ENCODE peak calls at places on chromosomes 11 and 22, in nine cellular contexts. A is cardiac muscle cell; B is posterior cingulate gyrus; K is GM06990; F is activated CD4-positive, alpha-beta T cell treated with anti-CD3 and anti-CD28 coated beads, Interleukin-2, amount 50 U/mL, for 48 hours; P is activated T-cell treated with anti-CD3 and anti-CD28 coated beads, Interleukin-2, amount 50 U/mL, for 72 hours; V is endodermal cell; D is Right ventricle myocardium superior; X is EL. R is an unnamed sample.

GRCh38 chr11:997907-998306 is 38.6 kb downstream of the MUC6 start:
- DNase-seq in X (no peak), D (no peak), V (no peak), B (no peak), A (no peak), F (no peak), P (no peak), K (no peak), R (no peak)

GRCh38 chr11:9736365-9736764 is 72.5 kb downstream of the SWAP70 start:
- DNase-seq in K (no peak), B (no peak), D (no peak), A (no peak), F (no peak), P (no peak), X (no peak), V (no peak), R (no peak)

GRCh38 chr11:119584193-119585037 is 144.6 kb downstream of the NECTIN1 start:
- DNase-seq in F (peak; percentile 5), K (no peak), B (peak; percentile 93), D (peak; percentile 61), V (peak; percentile 89), P (peak; percentile 7), A (peak; percentile 62), X (peak; percentile 89), R (peak; percentile 56)

GRCh38 chr11:78576549-78577097 is 2.0 kb upstream of the NARS2 start:
- DNase-seq in X (no peak), A (no peak), P (no peak), F (no peak), V (no peak), K (no peak), D (no peak), B (no peak), R (no peak)

GRCh38 chr11:121572581-121573059 is 119.9 kb upstream of the SORL1-AS1 start:
- DNase-seq in F (no peak), B (peak; percentile 90), A (no peak), X (no peak), V (no peak), D (no peak), K (no peak), P (no peak), R (no peak)

GRCh38 chr11:1762537-1763302 is 1.0 kb downstream of the CTSD start:
- DNase-seq in V (no peak), B (peak; percentile 67), X (peak; percentile 10), A (no peak), K (no peak), F (no peak), D (no peak), P (no peak), R (no peak)

GRCh38 chr22:28911777-28912669 is 28.7 kb downstream of the ZNRF3 start:
- DNase-seq in K (no peak), P (no peak), V (no peak), F (no peak), B (no peak), X (peak; percentile 15), A (no peak), D (no peak), R (no peak)

GRCh38 chr22:39446239-39446721 is 10.5 kb upstream of the MGAT3 start:
- DNase-seq in B (no peak), V (peak; percentile 85), P (no peak), A (no peak), D (no peak), X (no peak), K (peak; percentile 81), F (no peak), R (no peak)

GRCh38 chr22:43867839-43868652 is 5.7 kb upstream of the SULT4A1 start:
- DNase-seq in K (no peak), D (peak; percentile 74), X (peak; percentile 53), B (peak; percentile 67), P (peak; percentile 20), F (peak; percentile 23), V (peak; percentile 94), A (peak; percentile 90), R (no peak)

GRCh38 chr22:44074286-44074984 is 50.3 kb downstream of the PARVB start:
- DNase-seq in X (no peak), A (no peak), F (no peak), K (no peak), B (no peak), V (no peak), D (no peak), P (no peak), R (no peak)

GRCh38 chr11:130778026-130778425 is 138.3 kb downstream of the SNX19 start:
- DNase-seq in A (no peak), D (no peak), B (no peak), V (peak; percentile 24), P (no peak), F (no peak), K (no peak), X (no peak), R (no peak)

GRCh38 chr11:134712228-134713145 is 300.4 kb upstream of the B3GAT1 start:
- DNase-seq in F (no peak), P (no peak), A (no peak), X (no peak), K (no peak), B (no peak), V (no peak), D (no peak), R (no peak)

GRCh38 chr11:11978792-11979486 is 29.5 kb downstream of the DKK3 start:
- DNase-seq in V (peak; percentile 66), A (no peak), D (peak; percentile 92), X (peak; percentile 82), P (no peak), F (no peak), K (no peak), B (no peak), R (no peak)

R was measured in frontal cortex.